ENCODE peak calls at places on chromosomes 1 and 21, in nine cellular contexts. A is stomach, Q is Panc1, X is endothelial cell of umbilical vein, D is HL-60, Y is GM23338, M is H1, E is transverse colon, C is upper lobe of left lung. P is an unnamed sample.

GRCh38 chr21:42107881-42108553 is 36.9 kb downstream of the UMODL1 start:
- DNase-seq in A (peak), Q (no peak), X (peak), D (peak), Y (peak), M (peak), E (peak), C (peak), P (no peak)

GRCh38 chr1:227744668-227745067 is 9.4 kb downstream of the SNAP47 start:
- DNase-seq in A (no peak), Q (no peak), X (no peak), D (no peak), Y (no peak), M (no peak), E (peak), C (no peak), P (peak)

GRCh38 chr1:172394167-172394751 is 26.2 kb upstream of the C1orf105 start:
- DNase-seq in A (peak), Q (no peak), X (no peak), D (no peak), Y (peak), M (no peak), E (peak), C (no peak), P (no peak)

GRCh38 chr1:145927916-145928647 is 798 bp upstream of the RBM8A start:
- DNase-seq in A (no peak), Q (no peak), X (no peak), D (no peak), Y (no peak), M (no peak), E (peak), C (peak), P (no peak)

GRCh38 chr1:24415910-24416665 is 486 bp downstream of the NIPAL3 start:
- DNase-seq in A (no peak), Q (no peak), X (no peak), D (peak), Y (peak), M (no peak), E (no peak), C (no peak), P (no peak)

GRCh38 chr1:209222826-209223225 is 360.7 kb upstream of the CAMK1G start:
- DNase-seq in A (no peak), Q (no peak), X (no peak), D (no peak), Y (no peak), M (no peak), E (no peak), C (no peak), P (no peak)

GRCh38 chr1:201888282-201889033 is at the start of gene SHISA4:
- DNase-seq in A (peak), Q (no peak), X (peak), D (no peak), Y (peak), M (no peak), E (peak), C (peak), P (peak)

GRCh38 chr1:192607836-192608235 is 28.1 kb upstream of the RGS13 start:
- DNase-seq in A (no peak), Q (no peak), X (no peak), D (no peak), Y (no peak), M (no peak), E (no peak), C (no peak), P (no peak)

GRCh38 chr1:68232354-68233148 is at the start of gene WLS:
- DNase-seq in A (peak), Q (no peak), X (peak), D (peak), Y (peak), M (no peak), E (peak), C (peak), P (peak)

GRCh38 chr1:227797612-227798011 is 17.9 kb upstream of the PRSS38 start:
- DNase-seq in A (no peak), Q (no peak), X (no peak), D (no peak), Y (no peak), M (no peak), E (no peak), C (no peak), P (no peak)

GRCh38 chr1:67607286-67607685 is 77.7 kb upstream of the GADD45A start:
- DNase-seq in A (no peak), Q (no peak), X (no peak), D (no peak), Y (no peak), M (no peak), E (no peak), C (no peak), P (no peak)

GRCh38 chr1:10935241-10935640 is 77.2 kb upstream of the TARDBP start:
- DNase-seq in A (no peak), Q (no peak), X (no peak), D (no peak), Y (no peak), M (no peak), E (peak), C (no peak), P (no peak)

GRCh38 chr1:183194527-183195145 is 8.6 kb downstream of the LAMC2 start:
- DNase-seq in A (no peak), Q (no peak), X (no peak), D (no peak), Y (peak), M (no peak), E (no peak), C (no peak), P (no peak)

GRCh38 chr1:8031176-8031785 is 5.2 kb upstream of the ERRFI1 start:
- DNase-seq in A (no peak), Q (no peak), X (peak), D (no peak), Y (peak), M (no peak), E (no peak), C (no peak), P (no peak)

GRCh38 chr1:156689960-156690672 is 12.9 kb upstream of the NES start:
- DNase-seq in A (no peak), Q (no peak), X (peak), D (no peak), Y (no peak), M (no peak), E (no peak), C (no peak), P (no peak)

GRCh38 chr1:110477041-110477440 is 26.1 kb downstream of the PROK1 start:
- DNase-seq in A (no peak), Q (no peak), X (peak), D (no peak), Y (no peak), M (no peak), E (no peak), C (no peak), P (no peak)

GRCh38 chr1:29249170-29249691 is 12.9 kb downstream of the PTPRU start:
- DNase-seq in A (no peak), Q (no peak), X (no peak), D (no peak), Y (peak), M (peak), E (no peak), C (no peak), P (no peak)

GRCh38 chr1:10924030-10924429 is 88.4 kb upstream of the TARDBP start:
- DNase-seq in A (no peak), Q (no peak), X (no peak), D (no peak), Y (no peak), M (no peak), E (no peak), C (no peak), P (no peak)

GRCh38 chr1:72366473-72366872 is 84.1 kb upstream of the NEGR1 start:
- DNase-seq in A (no peak), Q (no peak), X (peak), D (peak), Y (no peak), M (no peak), E (no peak), C (no peak), P (no peak)

GRCh38 chr1:73862343-73862742 is 335.6 kb downstream of the LRRIQ3 start:
- DNase-seq in A (no peak), Q (no peak), X (no peak), D (no peak), Y (no peak), M (no peak), E (no peak), C (no peak), P (no peak)

GRCh38 chr1:233094691-233095090 is 144.3 kb downstream of the NTPCR start:
- DNase-seq in A (no peak), Q (no peak), X (no peak), D (no peak), Y (no peak), M (no peak), E (no peak), C (no peak), P (no peak)

GRCh38 chr1:218304281-218305039 is 19.4 kb downstream of the RRP15 start:
- DNase-seq in A (no peak), Q (no peak), X (no peak), D (no peak), Y (no peak), M (no peak), E (no peak), C (no peak), P (no peak)

GRCh38 chr1:202281316-202282016 is 60.3 kb downstream of the UBE2T start:
- DNase-seq in A (no peak), Q (no peak), X (peak), D (no peak), Y (peak), M (no peak), E (no peak), C (no peak), P (no peak)

GRCh38 chr21:45972353-45972715 is 9.2 kb upstream of the COL6A1 start:
- DNase-seq in A (no peak), Q (no peak), X (no peak), D (no peak), Y (peak), M (no peak), E (peak), C (peak), P (peak)

GRCh38 chr1:155094622-155094948 is 15.9 kb downstream of the EFNA3 start:
- DNase-seq in A (no peak), Q (no peak), X (no peak), D (no peak), Y (no peak), M (no peak), E (no peak), C (no peak), P (no peak)

GRCh38 chr1:44289530-44289929 is 65.5 kb downstream of the ERI3 start:
- DNase-seq in A (no peak), Q (no peak), X (no peak), D (no peak), Y (peak), M (no peak), E (peak), C (peak), P (no peak)

GRCh38 chr1:183279835-183280234 is 93.8 kb downstream of the LAMC2 start:
- DNase-seq in A (peak), Q (no peak), X (no peak), D (peak), Y (no peak), M (no peak), E (peak), C (no peak), P (no peak)

GRCh38 chr1:213194383-213194782 is 143.3 kb downstream of the RPS6KC1 start:
- DNase-seq in A (no peak), Q (no peak), X (no peak), D (no peak), Y (peak), M (no peak), E (no peak), C (no peak), P (no peak)

GRCh38 chr1:41673355-41673754 is 188.9 kb upstream of the EDN2 start:
- DNase-seq in A (no peak), Q (no peak), X (no peak), D (peak), Y (no peak), M (no peak), E (no peak), C (no peak), P (no peak)

GRCh38 chr1:41363632-41364320 is 2.5 kb downstream of the FOXO6 start:
- DNase-seq in A (no peak), Q (no peak), X (no peak), D (no peak), Y (no peak), M (no peak), E (no peak), C (no peak), P (no peak)

GRCh38 chr1:213858581-213858980 is 129.2 kb upstream of the PROX1 start:
- DNase-seq in A (no peak), Q (no peak), X (no peak), D (no peak), Y (peak), M (no peak), E (no peak), C (no peak), P (no peak)

GRCh38 chr1:63350320-63350719 is 17.1 kb upstream of the ALG6 start:
- DNase-seq in A (no peak), Q (no peak), X (no peak), D (no peak), Y (no peak), M (no peak), E (no peak), C (no peak), P (no peak)

GRCh38 chr1:58929667-58930325 is 145.9 kb upstream of the JUN start:
- DNase-seq in A (peak), Q (no peak), X (no peak), D (no peak), Y (no peak), M (no peak), E (peak), C (peak), P (no peak)

GRCh38 chr21:33078907-33079582 is 9.1 kb downstream of the OLIG1 start:
- DNase-seq in A (no peak), Q (peak), X (no peak), D (peak), Y (no peak), M (no peak), E (no peak), C (no peak), P (no peak)

GRCh38 chr1:159751022-159751421 is 29.7 kb upstream of the DUSP23 start:
- DNase-seq in A (no peak), Q (no peak), X (no peak), D (no peak), Y (no peak), M (no peak), E (no peak), C (no peak), P (no peak)

GRCh38 chr1:156004843-156005593 is 15.7 kb downstream of the SSR2 start:
- DNase-seq in A (peak), Q (no peak), X (no peak), D (no peak), Y (no peak), M (no peak), E (peak), C (no peak), P (no peak)

GRCh38 chr21:25717491-25718139 is 17.1 kb downstream of the ATP5PF start:
- DNase-seq in A (no peak), Q (no peak), X (peak), D (peak), Y (peak), M (no peak), E (no peak), C (no peak), P (no peak)

GRCh38 chr1:180863158-180863775 is 49.4 kb upstream of the KIAA1614 start:
- DNase-seq in A (no peak), Q (peak), X (peak), D (no peak), Y (peak), M (no peak), E (peak), C (no peak), P (no peak)

GRCh38 chr1:9868244-9868590 is 41.9 kb downstream of the CTNNBIP1 start:
- DNase-seq in A (no peak), Q (no peak), X (no peak), D (no peak), Y (no peak), M (no peak), E (no peak), C (no peak), P (no peak)

GRCh38 chr1:9866836-9867235 is 43.1 kb upstream of the CLSTN1 start:
- DNase-seq in A (no peak), Q (no peak), X (no peak), D (no peak), Y (no peak), M (no peak), E (no peak), C (no peak), P (no peak)

GRCh38 chr1:9869831-9870251 is 40.2 kb downstream of the CTNNBIP1 start:
- DNase-seq in A (no peak), Q (no peak), X (no peak), D (no peak), Y (no peak), M (no peak), E (peak), C (peak), P (peak)

GRCh38 chr1:9865745-9866144 is 42.0 kb upstream of the CLSTN1 start:
- DNase-seq in A (no peak), Q (no peak), X (peak), D (no peak), Y (no peak), M (no peak), E (no peak), C (no peak), P (no peak)

DNA sequence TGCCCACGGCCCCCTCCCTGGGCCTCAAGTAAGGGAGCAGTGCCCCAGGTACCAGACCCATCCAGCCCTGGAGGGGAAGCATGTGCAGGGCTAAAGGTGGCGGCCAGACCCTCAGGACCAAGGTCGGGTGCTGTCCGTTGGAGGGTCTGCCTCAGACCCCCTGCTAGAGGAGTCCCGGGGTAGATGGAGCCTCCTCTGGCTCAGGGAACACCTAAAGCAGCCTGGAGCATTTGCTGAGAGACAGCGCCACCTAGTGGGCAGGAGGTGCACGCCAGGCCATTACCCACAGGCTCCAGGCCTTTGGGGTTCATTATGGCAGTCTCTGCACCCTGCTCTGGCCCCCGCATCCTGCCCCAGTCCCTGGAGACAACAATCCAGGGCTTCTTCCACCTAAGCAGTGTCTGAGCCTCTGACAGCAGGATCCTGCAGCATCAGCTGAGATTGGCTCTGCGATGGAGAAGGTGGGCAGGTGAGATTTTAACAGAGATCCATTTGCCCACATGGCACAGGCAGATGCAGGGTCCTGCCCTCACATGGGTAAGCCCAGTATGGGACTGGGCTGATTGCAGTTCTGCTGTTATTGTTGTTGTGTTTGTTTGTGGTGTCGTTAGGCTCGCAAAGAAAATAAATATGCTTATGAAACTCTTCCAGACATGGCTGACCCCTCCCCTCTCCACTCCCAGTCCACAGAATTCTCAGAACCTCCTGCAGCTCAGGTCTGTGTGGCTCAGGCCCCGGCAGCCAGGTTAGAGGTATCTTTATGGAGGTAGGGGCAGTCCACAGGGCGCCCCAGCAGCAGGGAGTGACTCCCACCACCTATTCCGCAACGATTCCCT is 42.4 kb downstream of the CTNNBIP1 start:
- DNase-seq in A (peak), Q (no peak), X (peak), D (peak), Y (peak), M (peak), E (peak), C (peak), P (peak)
- TF ChIP-seq POLR2AphosphoS5 in A (no peak), Q (no peak), X (no peak), D (no peak), Y (no peak), M (no peak), E (no peak), C (no peak), P (no peak)

GRCh38 chr1:9823693-9823942 is 147 bp downstream of the CLSTN1 start:
- DNase-seq in A (no peak), Q (no peak), X (no peak), D (no peak), Y (no peak), M (no peak), E (no peak), C (no peak), P (no peak)
- H3K4me3 ChIP-seq in A (peak), Q (peak), X (peak), D (peak), Y (peak), M (peak), E (peak), C (peak), P (peak)

DNA sequence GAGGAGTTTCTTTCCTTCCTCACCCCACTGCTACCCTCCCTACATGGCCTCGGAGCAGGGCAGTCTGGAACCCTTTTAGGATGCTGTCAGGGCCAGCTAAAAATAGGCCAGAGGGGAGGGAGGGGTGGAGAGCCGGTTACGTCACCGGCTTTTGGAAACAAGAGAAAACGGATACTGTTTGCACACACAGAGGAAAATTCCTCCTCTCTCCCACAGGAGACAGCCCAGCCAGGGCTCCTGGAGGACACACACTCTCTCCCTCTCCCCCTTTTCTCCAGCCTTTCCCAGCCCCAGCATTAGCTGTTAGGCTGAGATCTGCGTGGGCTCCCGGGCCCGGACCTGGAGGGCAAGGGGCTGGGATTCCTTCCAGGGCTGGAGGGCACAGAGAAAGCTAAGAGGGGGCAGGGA is 20.0 kb upstream of the ALDH4A1 start:
- DNase-seq in A (peak), Q (no peak), X (peak), D (no peak), Y (no peak), M (no peak), E (peak), C (no peak), P (no peak)
- TF ChIP-seq POLR2AphosphoS5 in A (peak), Q (no peak), X (no peak), D (no peak), Y (no peak), M (no peak), E (peak), C (peak), P (no peak)

DNA sequence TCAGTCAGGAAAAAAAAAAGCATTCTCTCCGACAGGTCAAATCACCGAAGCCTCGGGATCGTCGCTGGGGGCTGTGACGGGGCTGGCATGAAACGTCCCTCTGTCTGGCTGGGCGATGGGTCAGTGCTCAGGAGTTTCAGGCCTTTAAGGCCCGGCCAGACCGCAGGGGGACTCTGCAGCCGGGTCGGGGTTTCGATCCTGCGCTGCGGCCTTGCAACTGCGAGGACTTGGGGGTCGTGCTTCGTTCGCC is 8.2 kb upstream of the CROCC start:
- DNase-seq in A (no peak), Q (no peak), X (no peak), D (no peak), Y (no peak), M (no peak), E (no peak), C (no peak), P (no peak)
- H3K4me3 ChIP-seq in A (peak), Q (peak), X (peak), D (peak), Y (peak), M (peak), E (peak), C (peak), P (peak)

GRCh38 chr1:1836119-1836518 is 54.8 kb downstream of the GNB1 start:
- DNase-seq in A (no peak), Q (no peak), X (no peak), D (no peak), Y (no peak), M (no peak), E (no peak), C (no peak), P (no peak)
- TF ChIP-seq POLR2AphosphoS5 in A (no peak), Q (no peak), X (no peak), D (no peak), Y (no peak), M (no peak), E (no peak), C (no peak), P (no peak)

P was measured in suprapubic skin.